ENCODE peak calls at places on chromosomes 16 and 17, in ten cellular contexts. K is NCI-H510A; H is RKO; U is CD4-positive, alpha-beta T cell; I is heart right ventricle; J is neural crest cell; B is HS-5; Y is lower leg skin; M is IMR-90; F is effector memory CD8-positive, alpha-beta T cell. E is an unnamed sample.

GRCh38 chr16:10728035-10728462 is 15.6 kb upstream of the NUBP1 start:
- DNase-seq in F (no peak), Y (no peak), M (no peak), B (no peak), U (no peak), J (no peak), H (no peak), I (no peak), K (no peak), E (no peak)

GRCh38 chr16:1792836-1793577 is 498 bp downstream of the IGFALS start:
- DNase-seq in F (no peak), H (no peak), B (no peak), I (no peak), K (no peak), Y (no peak), J (no peak), M (no peak), U (no peak), E (no peak)

GRCh38 chr16:78794581-78795300 is 695.3 kb downstream of the WWOX start:
- DNase-seq in B (no peak), M (no peak), Y (no peak), J (no peak), K (no peak), F (no peak), U (no peak), H (no peak), I (no peak), E (no peak)

GRCh38 chr16:1272453-1273198 is 16.8 kb downstream of the TPSD1 start:
- DNase-seq in J (no peak), B (no peak), H (no peak), I (no peak), K (no peak), U (no peak), Y (no peak), F (no peak), M (no peak), E (no peak)

GRCh38 chr16:12339686-12340085 is 363.2 kb downstream of the SNX29 start:
- DNase-seq in F (no peak), Y (no peak), I (no peak), K (no peak), U (no peak), H (no peak), B (no peak), J (no peak), M (peak; percentile 65), E (no peak)

GRCh38 chr17:63519972-63520882 is 2.9 kb upstream of the KCNH6 start:
- DNase-seq in Y (no peak), I (no peak), K (peak; percentile 99), U (no peak), F (no peak), J (no peak), B (no peak), M (no peak), H (no peak), E (no peak)

GRCh38 chr16:53893731-53894435 is 189.9 kb downstream of the FTO start:
- DNase-seq in K (peak; percentile 9), Y (no peak), J (no peak), F (no peak), M (peak; percentile 91), I (no peak), H (peak; percentile 19), U (no peak), B (peak; percentile 61), E (no peak)

GRCh38 chr16:74071996-74072559 is 224.5 kb upstream of the PSMD7 start:
- DNase-seq in U (no peak), M (no peak), J (no peak), I (no peak), Y (no peak), B (no peak), K (no peak), H (no peak), F (no peak), E (no peak)

GRCh38 chr16:2483939-2484897 is 9.3 kb downstream of the TBC1D24 start:
- DNase-seq in F (no peak), U (no peak), Y (no peak), B (no peak), I (no peak), H (no peak), J (no peak), K (no peak), M (no peak), E (no peak)

GRCh38 chr17:80421381-80422090 is 6.6 kb downstream of the ENDOV start:
- DNase-seq in B (no peak), I (no peak), H (no peak), K (no peak), F (no peak), Y (no peak), M (no peak), J (no peak), U (no peak), E (no peak)

GRCh38 chr17:77433385-77434135 is 292.8 kb downstream of the SEC14L1 start:
- DNase-seq in M (peak; percentile 82), U (peak; percentile 31), Y (no peak), H (no peak), K (no peak), I (peak; percentile 72), F (no peak), J (no peak), B (no peak), E (no peak)

GRCh38 chr17:29650407-29650806 is 27.7 kb upstream of the CORO6 start:
- DNase-seq in B (no peak), J (no peak), U (no peak), K (no peak), H (no peak), Y (no peak), F (no peak), M (no peak), I (no peak), E (no peak)

GRCh38 chr16:53754938-53755910 is 51.3 kb downstream of the FTO start:
- DNase-seq in J (no peak), U (no peak), B (no peak), K (peak; percentile 35), H (no peak), M (peak; percentile 60), Y (peak; percentile 53), I (no peak), F (no peak), E (no peak)

GRCh38 chr17:48910370-48910769 is 2.2 kb downstream of the UBE2Z start:
- DNase-seq in M (no peak), F (no peak), H (no peak), I (no peak), B (no peak), U (no peak), K (no peak), J (no peak), Y (no peak), E (no peak)

GRCh38 chr17:45225051-45225700 is 3.5 kb downstream of the FMNL1 start:
- DNase-seq in K (no peak), U (peak; percentile 56), M (no peak), F (no peak), H (no peak), I (no peak), B (no peak), J (no peak), Y (no peak), E (no peak)

GRCh38 chr17:63274156-63274555 is 171.9 kb downstream of the CYB561 start:
- DNase-seq in K (no peak), Y (no peak), J (no peak), M (peak; percentile 89), H (no peak), U (no peak), B (peak; percentile 66), I (peak; percentile 10), F (no peak), E (no peak)

GRCh38 chr16:695355-696089 is 5.3 kb upstream of the WDR24 start:
- DNase-seq in U (peak; percentile 68), Y (peak; percentile 73), J (no peak), B (no peak), F (no peak), M (no peak), I (no peak), K (peak; percentile 87), H (peak; percentile 55), E (no peak)

GRCh38 chr17:43956222-43956621 is 2.5 kb upstream of the PYY start:
- DNase-seq in Y (no peak), U (no peak), J (no peak), K (no peak), B (no peak), F (no peak), M (no peak), I (no peak), H (no peak), E (no peak)

GRCh38 chr16:67723151-67723915 is 4.2 kb upstream of the GFOD2 start:
- DNase-seq in F (no peak), I (no peak), J (no peak), H (no peak), U (no peak), B (peak; percentile 76), M (peak; percentile 75), Y (no peak), K (no peak), E (no peak)

GRCh38 chr16:24939738-24940137 is 75.4 kb downstream of the ARHGAP17 start:
- DNase-seq in I (no peak), H (no peak), Y (no peak), M (peak; percentile 46), U (no peak), F (no peak), K (no peak), B (no peak), J (no peak), E (no peak)

GRCh38 chr17:82949361-82949760 is 109.5 kb upstream of the ZNF750 start:
- DNase-seq in F (no peak), K (no peak), J (no peak), M (no peak), Y (no peak), U (no peak), H (no peak), I (no peak), B (no peak), E (no peak)

GRCh38 chr16:28063611-28064061 is at the start of gene GSG1L:
- DNase-seq in J (no peak), F (no peak), Y (no peak), B (no peak), M (no peak), U (no peak), H (no peak), K (no peak), I (no peak), E (no peak)

GRCh38 chr16:19696312-19696711 is 21.7 kb downstream of the KNOP1 start:
- DNase-seq in Y (peak; percentile 89), K (peak; percentile 58), U (peak; percentile 80), I (peak; percentile 71), J (no peak), M (peak; percentile 88), F (peak; percentile 13), B (peak; percentile 52), H (no peak), E (no peak)

GRCh38 chr17:72609501-72609900 is 483.0 kb downstream of the SLC39A11 start:
- DNase-seq in I (no peak), Y (no peak), F (no peak), M (peak; percentile 38), H (no peak), B (no peak), K (no peak), U (no peak), J (no peak), E (no peak)

GRCh38 chr17:21374455-21375161 is 1.5 kb upstream of the KCNJ12 start:
- DNase-seq in I (no peak), B (no peak), M (no peak), H (no peak), F (no peak), K (no peak), U (no peak), J (no peak), Y (no peak), E (no peak)

GRCh38 chr17:75472119-75472518 is 15.7 kb downstream of the TMEM94 start:
- DNase-seq in Y (no peak), H (no peak), U (no peak), B (no peak), F (no peak), M (no peak), I (no peak), K (peak; percentile 79), J (no peak), E (no peak)

GRCh38 chr16:65044861-65045260 is 77.0 kb downstream of the CDH11 start:
- DNase-seq in H (no peak), M (peak; percentile 92), J (no peak), F (no peak), K (no peak), Y (no peak), U (no peak), I (no peak), B (no peak), E (no peak)

GRCh38 chr16:52976539-52977167 is 76.0 kb downstream of the CHD9NB start:
- DNase-seq in I (no peak), H (peak; percentile 48), U (no peak), F (no peak), J (no peak), M (peak; percentile 22), K (no peak), Y (no peak), B (no peak), E (no peak)